ENCODE peak calls at places on chromosome 13, in six cellular contexts. H is brain microvascular endothelial cell; U is neural progenitor cell; L is tibial artery; B is CD4-positive, alpha-beta memory T cell; P is uterus. O is an unnamed sample. For H3K27me3, the result is how much of the 10 kb centered on the place peaks cover.

GRCh38 chr13:27406178-27406939 is 18.1 kb upstream of the GTF3A start:
- DNase-seq in P (no peak), U (peak), H (peak), L (no peak), B (peak), O (no peak)

GRCh38 chr13:41460930-41461329 is 3.6 kb downstream of the RGCC start:
- DNase-seq in L (no peak), H (no peak), B (no peak), U (no peak), P (no peak), O (no peak)

GRCh38 chr13:89846890-89847585 is 1500.4 kb upstream of the MIR17HG start:
- DNase-seq in U (no peak), H (no peak), L (no peak), P (no peak), B (no peak), O (no peak)

GRCh38 chr13:78827471-78827870 is 168.5 kb upstream of the OBI1 start:
- DNase-seq in L (no peak), B (no peak), H (no peak), U (peak), P (no peak), O (no peak)

GRCh38 chr13:39688699-39689405 is 33.4 kb downstream of the COG6 start:
- DNase-seq in U (no peak), P (no peak), H (peak), B (no peak), L (no peak), O (no peak)

GRCh38 chr13:40490086-40490723 is 176.2 kb downstream of the FOXO1 start:
- DNase-seq in L (no peak), U (no peak), P (no peak), B (peak), H (no peak), O (no peak)

GRCh38 chr13:46554971-46555370 is 2.0 kb downstream of the LRCH1 start:
- DNase-seq in L (no peak), U (no peak), P (no peak), H (no peak), B (no peak), O (no peak)

GRCh38 chr13:40123962-40124647 is 468.6 kb downstream of the COG6 start:
- DNase-seq in B (no peak), P (no peak), U (no peak), H (no peak), L (no peak), O (no peak)

GRCh38 chr13:38755792-38756191 is 68.9 kb downstream of the FREM2 start:
- DNase-seq in U (no peak), P (no peak), L (no peak), B (no peak), H (no peak), O (no peak)

GRCh38 chr13:51826606-51827005 is 18.4 kb downstream of the TMEM272 start:
- DNase-seq in L (no peak), U (no peak), P (peak), B (no peak), H (no peak), O (no peak)

GRCh38 chr13:41458187-41458938 is 1.0 kb downstream of the RGCC start:
- DNase-seq in P (no peak), U (peak), H (no peak), L (no peak), B (peak), O (no peak)

GRCh38 chr13:24280722-24281121 is 28.7 kb upstream of the C1QTNF9 start:
- DNase-seq in L (no peak), P (no peak), H (no peak), U (no peak), B (no peak), O (no peak)

GRCh38 chr13:107881362-107881761 is 334.0 kb downstream of the LIG4 start:
- DNase-seq in H (no peak), P (no peak), U (no peak), B (no peak), L (no peak), O (no peak)

GRCh38 chr13:101623469-101624209 is 171.2 kb downstream of the ITGBL1 start:
- DNase-seq in U (no peak), L (no peak), P (no peak), B (no peak), H (peak), O (no peak)

GRCh38 chr13:76759877-76760276 is 126.3 kb downstream of the KCTD12 start:
- DNase-seq in P (no peak), U (no peak), H (peak), L (no peak), B (no peak), O (no peak)

GRCh38 chr13:114017966-114018365 is 44.1 kb upstream of the C13orf46 start:
- DNase-seq in U (no peak), P (no peak), L (no peak), B (no peak), H (no peak), O (no peak)

GRCh38 chr13:28819046-28819747 is 942 bp upstream of the MTUS2 start:
- DNase-seq in P (peak), H (no peak), B (no peak), U (peak), L (no peak), O (peak)

GRCh38 chr13:76790519-76791289 is 95.5 kb downstream of the KCTD12 start:
- DNase-seq in B (no peak), U (no peak), P (no peak), L (no peak), H (no peak), O (no peak)

GRCh38 chr13:41505209-41505835 is 48.0 kb downstream of the RGCC start:
- DNase-seq in U (no peak), L (no peak), P (no peak), H (peak), B (no peak), O (no peak)

GRCh38 chr13:73401769-73402168 is 343.0 kb downstream of the KLF5 start:
- DNase-seq in H (no peak), B (no peak), U (no peak), L (no peak), P (no peak), O (no peak)

GRCh38 chr13:98315466-98315865 is 138.4 kb upstream of the RNF113B start:
- DNase-seq in B (no peak), L (no peak), H (peak), P (no peak), U (no peak), O (peak)

GRCh38 chr13:61880576-61881283 is 465.1 kb upstream of the PCDH20 start:
- DNase-seq in U (peak), P (no peak), L (no peak), B (peak), H (no peak), O (no peak)

GRCh38 chr13:59408738-59409137 is 755.0 kb downstream of the DIAPH3 start:
- DNase-seq in L (no peak), B (no peak), H (no peak), P (no peak), U (no peak), O (no peak)

GRCh38 chr13:27177852-27178251 is 6.2 kb upstream of the USP12 start:
- DNase-seq in U (peak), P (no peak), H (no peak), L (no peak), B (no peak), O (no peak)

GRCh38 chr13:52975969-52976368 is 52.6 kb upstream of the OLFM4 start:
- DNase-seq in L (no peak), U (no peak), B (no peak), H (no peak), P (no peak), O (no peak)

GRCh38 chr13:54614729-54615128 is 1586.1 kb downstream of the OLFM4 start:
- DNase-seq in P (no peak), U (peak), L (no peak), B (no peak), H (no peak), O (no peak)

GRCh38 chr13:113596321-113597200 is 12.0 kb downstream of the TFDP1 start:
- DNase-seq in L (peak), H (no peak), U (no peak), B (no peak), P (peak), O (peak)

GRCh38 chr13:45341799-45342584 is 1.0 kb upstream of the TPT1 start:
- DNase-seq in L (peak), H (no peak), U (no peak), P (peak), B (no peak), O (no peak)

GRCh38 chr13:98157609-98158008 is 14.7 kb downstream of the FARP1 start:
- DNase-seq in L (no peak), B (no peak), H (no peak), P (no peak), U (no peak), O (no peak)

GRCh38 chr13:100128838-100129237 is 39.9 kb downstream of the PCCA start:
- DNase-seq in P (no peak), H (no peak), L (no peak), B (no peak), U (no peak), O (no peak)

GRCh38 chr13:73040968-73041580 is 17.7 kb upstream of the KLF5 start:
- DNase-seq in B (no peak), L (no peak), P (no peak), H (no peak), U (no peak), O (no peak)

GRCh38 chr13:111114362-111115050 is 604 bp upstream of the ARHGEF7 start:
- DNase-seq in L (peak), U (peak), P (peak), B (peak), H (peak), O (no peak)
- H3K27me3 ChIP-seq in L (under half), U (half or more), P (under half), B (under half), H (under half), O (under half)

DNA sequence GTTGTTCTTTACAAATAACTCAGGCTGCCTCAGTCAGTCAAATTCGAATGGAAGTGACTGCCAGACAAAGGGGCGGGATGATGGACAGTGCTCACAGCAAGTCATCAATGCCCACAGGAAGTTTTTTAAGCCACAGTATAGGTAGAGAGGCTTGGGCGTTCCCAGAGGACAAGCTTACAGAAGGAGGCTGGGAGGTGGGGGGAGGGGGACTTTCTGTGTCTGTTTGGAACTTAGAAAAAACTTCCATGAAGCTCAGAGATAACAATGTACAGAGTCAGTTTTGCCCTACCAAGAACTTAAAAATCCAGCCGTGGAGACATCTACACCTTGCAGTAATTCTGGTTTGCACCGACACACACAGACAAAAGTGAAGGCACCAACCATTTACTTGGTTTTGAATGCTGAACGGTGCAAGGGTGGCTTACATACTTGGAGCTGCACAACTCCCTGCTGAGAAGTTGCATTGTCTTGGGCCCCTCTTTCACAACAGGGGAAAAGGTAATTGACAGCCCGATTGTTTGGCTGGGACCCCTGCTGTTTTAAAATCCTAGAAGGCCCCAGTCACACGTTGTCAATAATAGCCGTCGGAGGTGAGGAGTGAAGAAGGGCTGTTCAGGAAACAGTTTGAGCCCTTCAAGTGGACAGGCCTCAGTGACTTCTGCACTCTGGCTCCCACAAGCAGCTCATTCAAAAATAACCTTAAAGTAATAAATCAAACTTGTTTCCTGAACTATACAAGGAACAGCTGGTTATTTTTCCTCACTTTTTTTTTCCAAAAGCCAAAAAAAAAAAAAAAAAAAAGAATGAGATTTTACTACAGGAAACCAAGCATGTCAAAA is 18.8 kb upstream of the SPRY2 start:
- DNase-seq in U (peak), L (no peak), H (no peak), B (no peak), P (no peak), O (no peak)
- H3K4me3 ChIP-seq in U (peak), L (no peak), H (no peak), B (no peak), P (no peak), O (no peak)

DNA sequence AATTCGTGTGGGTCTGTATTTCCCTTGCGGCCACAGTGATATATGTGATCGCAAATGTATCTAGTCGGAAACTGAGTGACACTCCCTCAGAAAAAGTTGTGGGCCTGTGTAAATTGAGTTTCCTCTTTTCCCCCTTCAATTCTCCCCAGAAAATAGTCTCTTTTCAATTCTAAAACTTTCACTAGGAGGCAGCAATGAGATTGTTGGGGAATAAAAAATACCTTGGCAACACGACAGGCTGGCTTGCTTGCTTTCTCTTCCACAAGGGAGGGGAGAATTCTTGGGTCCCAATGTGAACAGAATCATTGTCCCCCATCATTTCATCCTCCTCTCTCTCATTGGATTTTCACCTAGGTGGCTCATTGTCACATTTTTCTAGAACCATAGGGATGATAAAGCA is 3.7 kb upstream of the SOX21 start:
- DNase-seq in L (no peak), H (no peak), B (no peak), P (no peak), U (peak), O (no peak)
- H3K27me3 ChIP-seq in L (under half), H (under half), B (under half), P (under half), U (under half), O (under half)

GRCh38 chr13:29906432-29907011 is 56.1 kb upstream of the UBL3 start:
- DNase-seq in B (no peak), P (no peak), U (no peak), H (no peak), L (no peak), O (no peak)

GRCh38 chr13:29902632-29903305 is 52.4 kb upstream of the UBL3 start:
- DNase-seq in B (no peak), H (no peak), L (no peak), U (no peak), P (no peak), O (no peak)

GRCh38 chr13:29903524-29903923 is 53.1 kb upstream of the UBL3 start:
- DNase-seq in U (no peak), P (no peak), L (no peak), B (no peak), H (no peak), O (no peak)

GRCh38 chr13:29905845-29906244 is 55.4 kb upstream of the UBL3 start:
- DNase-seq in P (no peak), L (no peak), U (no peak), H (no peak), B (no peak), O (no peak)

DNA sequence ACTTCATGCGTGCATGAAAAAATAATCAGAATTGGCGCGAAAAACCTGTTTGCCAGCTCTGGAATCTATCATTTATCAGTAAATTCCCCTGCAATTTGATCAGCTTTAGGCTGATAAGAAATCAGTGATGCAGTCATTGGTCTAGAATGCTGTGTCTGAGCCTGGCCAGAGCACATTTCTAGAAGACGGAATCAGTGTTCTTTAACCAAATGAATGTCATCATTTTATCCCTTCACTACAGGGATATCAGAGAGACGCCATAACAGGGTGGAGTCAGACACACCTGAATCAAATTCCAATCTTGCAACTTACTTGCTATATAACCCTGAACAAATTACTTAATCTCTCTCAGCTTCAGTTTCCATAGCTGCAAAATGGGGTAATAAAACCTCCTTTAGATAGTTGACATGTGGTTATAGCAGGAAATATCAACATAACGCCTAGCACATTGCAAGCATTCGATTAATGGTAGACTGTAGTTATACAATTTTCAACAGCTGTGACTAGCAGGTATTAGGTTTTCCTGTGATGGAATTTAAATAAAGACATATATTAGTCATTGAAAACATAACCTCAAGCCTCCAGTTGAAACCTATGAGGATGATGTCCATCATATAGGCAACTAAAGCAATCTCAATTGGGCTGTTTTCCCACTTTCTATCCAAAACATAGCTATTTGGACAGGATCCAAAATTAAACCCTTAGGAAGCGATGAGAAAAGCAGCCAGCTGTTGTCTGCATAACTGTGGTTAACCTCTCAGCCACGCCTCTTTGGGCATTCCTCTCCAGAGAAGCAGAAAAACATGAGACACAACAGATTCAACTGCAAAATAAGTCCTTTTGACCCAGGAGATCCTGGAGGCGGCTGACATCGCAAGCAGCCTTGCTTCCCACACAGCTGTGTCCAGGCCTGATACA is 51.6 kb upstream of the UBL3 start:
- DNase-seq in B (peak), H (peak), L (no peak), P (peak), U (no peak), O (no peak)
- H3K4me3 ChIP-seq in B (peak), H (no peak), L (no peak), P (no peak), U (no peak), O (no peak)

DNA sequence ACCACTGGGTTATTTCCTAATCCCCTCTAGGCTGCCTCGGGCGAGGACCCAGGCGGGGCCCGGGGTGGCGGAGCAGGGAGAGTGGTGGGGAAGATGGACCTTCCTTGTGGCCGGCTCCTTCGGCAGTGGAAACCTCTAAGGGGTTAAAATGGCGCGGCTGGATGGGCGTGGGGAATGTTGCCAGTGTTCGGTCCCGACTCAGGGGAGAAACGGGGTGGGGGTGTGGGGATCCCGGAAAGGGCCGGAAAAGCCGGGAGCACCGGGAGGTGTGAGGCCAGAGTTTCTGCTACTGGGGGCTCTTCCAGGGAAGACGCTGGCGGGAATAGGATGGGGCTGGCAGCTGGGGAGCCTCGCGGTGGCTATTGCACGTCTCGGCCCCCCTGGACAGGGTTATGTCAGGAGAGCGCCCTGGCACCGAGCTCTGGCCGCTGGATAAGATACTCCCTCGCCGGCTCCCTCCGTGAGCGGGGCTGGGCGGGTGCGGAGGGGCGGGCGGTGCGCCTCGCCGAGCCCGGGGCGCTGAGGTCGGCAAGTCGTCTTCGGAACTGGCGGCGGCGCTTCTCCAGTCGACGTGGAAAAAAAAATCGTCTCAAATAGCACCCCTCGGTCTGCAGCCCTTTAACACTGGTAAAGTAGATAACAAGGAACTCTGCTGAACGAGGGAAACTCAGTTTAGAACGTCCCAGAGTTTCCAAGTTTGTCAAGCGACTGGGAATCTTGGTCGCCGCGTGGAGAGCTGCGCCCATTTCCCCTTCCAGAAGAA is 114.9 kb downstream of the KCNRG start:
- DNase-seq in B (peak), H (no peak), U (peak), P (peak), L (peak), O (peak)
- H3K27me3 ChIP-seq in B (under half), H (under half), U (half or more), P (under half), L (under half), O (under half)

GRCh38 chr13:75329723-75330122 is 152.2 kb downstream of the TBC1D4 start:
- DNase-seq in U (no peak), P (no peak), B (no peak), L (no peak), H (no peak), O (no peak)

GRCh38 chr13:75327132-75327505 is 154.8 kb downstream of the TBC1D4 start:
- DNase-seq in B (no peak), U (no peak), L (no peak), P (no peak), H (no peak), O (no peak)

GRCh38 chr13:75324413-75324940 is 157.5 kb downstream of the TBC1D4 start:
- DNase-seq in L (no peak), U (no peak), B (no peak), P (no peak), H (no peak), O (no peak)

GRCh38 chr13:75329097-75329496 is 152.9 kb downstream of the TBC1D4 start:
- DNase-seq in L (no peak), P (no peak), U (no peak), H (no peak), B (no peak), O (no peak)

GRCh38 chr13:75326173-75327131 is 155.5 kb downstream of the TBC1D4 start:
- DNase-seq in B (peak), U (no peak), P (no peak), L (no peak), H (peak), O (no peak)
- H3K4me3 ChIP-seq in B (peak), U (no peak), P (no peak), L (no peak), H (no peak), O (no peak)

GRCh38 chr13:109389456-109389855 is 396.9 kb downstream of the IRS2 start:
- DNase-seq in P (no peak), L (no peak), B (no peak), U (no peak), H (no peak), O (no peak)
- H3K27me3 ChIP-seq in P (under half), L (under half), B (under half), U (under half), H (under half), O (under half)

GRCh38 chr13:37608750-37609339 is 10.3 kb upstream of the POSTN start:
- DNase-seq in B (no peak), H (no peak), L (no peak), P (no peak), U (no peak), O (no peak)
- H3K4me3 ChIP-seq in B (no peak), H (no peak), L (no peak), P (no peak), U (no peak), O (no peak)